ENCODE peak calls at places on chromosome 17, in eight cellular contexts. One of them, this sample, is unnamed. For H3K9me3 and H3K4me1, the result is how much of the 10 kb centered on the place peaks cover.

GRCh38 chr17:497587-498034 is 145.0 kb upstream of the RPH3AL start:
- DNase-seq in psoas muscle: no peak
- DNase-seq in aorta: peak
- DNase-seq in tibial nerve: no peak
- DNase-seq in Peyer's patch: no peak
- DNase-seq in GM12878: no peak
- DNase-seq in esophagus squamous epithelium: no peak
- DNase-seq in colonic mucosa: no peak
- DNase-seq in this sample: no peak

GRCh38 chr17:17919169-17920107 is 52.8 kb downstream of the TOM1L2 start:
- DNase-seq in tibial nerve: peak
- DNase-seq in esophagus squamous epithelium: no peak
- DNase-seq in psoas muscle: peak
- DNase-seq in GM12878: peak
- DNase-seq in Peyer's patch: peak
- DNase-seq in colonic mucosa: peak
- DNase-seq in aorta: peak
- DNase-seq in this sample: peak

GRCh38 chr17:17354560-17355357 is 51.6 kb downstream of the NT5M start:
- DNase-seq in psoas muscle: peak
- DNase-seq in tibial nerve: peak
- DNase-seq in Peyer's patch: peak
- DNase-seq in aorta: peak
- DNase-seq in esophagus squamous epithelium: no peak
- DNase-seq in GM12878: peak
- DNase-seq in colonic mucosa: peak
- DNase-seq in this sample: peak

GRCh38 chr17:61770752-61771533 is 92.4 kb downstream of the BRIP1 start:
- DNase-seq in Peyer's patch: no peak
- DNase-seq in aorta: no peak
- DNase-seq in tibial nerve: no peak
- DNase-seq in GM12878: no peak
- DNase-seq in esophagus squamous epithelium: no peak
- DNase-seq in colonic mucosa: no peak
- DNase-seq in psoas muscle: no peak
- DNase-seq in this sample: no peak

GRCh38 chr17:57174591-57174990 is 81.7 kb upstream of the MSI2 start:
- DNase-seq in GM12878: peak
- DNase-seq in psoas muscle: no peak
- DNase-seq in aorta: no peak
- DNase-seq in esophagus squamous epithelium: no peak
- DNase-seq in Peyer's patch: no peak
- DNase-seq in tibial nerve: no peak
- DNase-seq in colonic mucosa: no peak
- DNase-seq in this sample: no peak

GRCh38 chr17:64661981-64662773 is at the start of gene SMURF2:
- DNase-seq in GM12878: no peak
- DNase-seq in Peyer's patch: peak
- DNase-seq in tibial nerve: peak
- DNase-seq in colonic mucosa: peak
- DNase-seq in aorta: peak
- DNase-seq in esophagus squamous epithelium: peak
- DNase-seq in psoas muscle: peak
- DNase-seq in this sample: peak

GRCh38 chr17:77581480-77581879 is 377.0 kb upstream of the TNRC6C start:
- DNase-seq in aorta: peak
- DNase-seq in psoas muscle: no peak
- DNase-seq in esophagus squamous epithelium: no peak
- DNase-seq in Peyer's patch: no peak
- DNase-seq in GM12878: no peak
- DNase-seq in colonic mucosa: no peak
- DNase-seq in tibial nerve: no peak
- DNase-seq in this sample: no peak

GRCh38 chr17:30173649-30174048 is 57.0 kb downstream of the NSRP1 start:
- DNase-seq in Peyer's patch: no peak
- DNase-seq in esophagus squamous epithelium: no peak
- DNase-seq in psoas muscle: no peak
- DNase-seq in colonic mucosa: no peak
- DNase-seq in aorta: no peak
- DNase-seq in tibial nerve: no peak
- DNase-seq in GM12878: peak
- DNase-seq in this sample: no peak

GRCh38 chr17:81665205-81666091 is 957 bp downstream of the OXLD1 start:
- DNase-seq in GM12878: no peak
- DNase-seq in psoas muscle: no peak
- DNase-seq in tibial nerve: no peak
- DNase-seq in esophagus squamous epithelium: no peak
- DNase-seq in aorta: no peak
- DNase-seq in colonic mucosa: peak
- DNase-seq in Peyer's patch: peak
- DNase-seq in this sample: no peak

GRCh38 chr17:80279895-80280294 is 19.2 kb downstream of the RNF213 start:
- DNase-seq in Peyer's patch: no peak
- DNase-seq in GM12878: no peak
- DNase-seq in aorta: peak
- DNase-seq in psoas muscle: peak
- DNase-seq in colonic mucosa: peak
- DNase-seq in tibial nerve: no peak
- DNase-seq in esophagus squamous epithelium: no peak
- DNase-seq in this sample: no peak

GRCh38 chr17:30477758-30478115 is 529 bp downstream of the GOSR1 start:
- DNase-seq in esophagus squamous epithelium: no peak
- DNase-seq in Peyer's patch: no peak
- DNase-seq in GM12878: no peak
- DNase-seq in psoas muscle: no peak
- DNase-seq in tibial nerve: no peak
- DNase-seq in aorta: no peak
- DNase-seq in colonic mucosa: peak
- DNase-seq in this sample: peak

GRCh38 chr17:43844241-43844640 is 2.7 kb upstream of the CD300LG start:
- DNase-seq in colonic mucosa: no peak
- DNase-seq in psoas muscle: no peak
- DNase-seq in GM12878: no peak
- DNase-seq in esophagus squamous epithelium: no peak
- DNase-seq in tibial nerve: no peak
- DNase-seq in aorta: peak
- DNase-seq in Peyer's patch: no peak
- DNase-seq in this sample: no peak

GRCh38 chr17:18031955-18032354 is 7.0 kb downstream of the ATPAF2 start:
- DNase-seq in Peyer's patch: no peak
- DNase-seq in colonic mucosa: no peak
- DNase-seq in aorta: no peak
- DNase-seq in tibial nerve: no peak
- DNase-seq in psoas muscle: no peak
- DNase-seq in GM12878: no peak
- DNase-seq in esophagus squamous epithelium: no peak
- DNase-seq in this sample: no peak

GRCh38 chr17:74049167-74049797 is 154.2 kb upstream of the RPL38 start:
- DNase-seq in Peyer's patch: no peak
- DNase-seq in aorta: no peak
- DNase-seq in esophagus squamous epithelium: no peak
- DNase-seq in tibial nerve: no peak
- DNase-seq in psoas muscle: no peak
- DNase-seq in colonic mucosa: no peak
- DNase-seq in GM12878: no peak
- DNase-seq in this sample: no peak

GRCh38 chr17:1180958-1181768 is 1.4 kb upstream of the ABR start:
- DNase-seq in tibial nerve: no peak
- DNase-seq in colonic mucosa: no peak
- DNase-seq in esophagus squamous epithelium: no peak
- DNase-seq in psoas muscle: no peak
- DNase-seq in aorta: no peak
- DNase-seq in Peyer's patch: peak
- DNase-seq in GM12878: no peak
- DNase-seq in this sample: no peak

GRCh38 chr17:81911277-81911961 is at the start of gene PCYT2:
- DNase-seq in colonic mucosa: peak
- DNase-seq in psoas muscle: peak
- DNase-seq in GM12878: peak
- DNase-seq in tibial nerve: peak
- DNase-seq in aorta: peak
- DNase-seq in esophagus squamous epithelium: peak
- DNase-seq in Peyer's patch: peak
- DNase-seq in this sample: peak

GRCh38 chr17:35299108-35299507 is 56.2 kb downstream of the SLFN5 start:
- DNase-seq in tibial nerve: no peak
- DNase-seq in psoas muscle: no peak
- DNase-seq in Peyer's patch: no peak
- DNase-seq in esophagus squamous epithelium: no peak
- DNase-seq in colonic mucosa: no peak
- DNase-seq in aorta: no peak
- DNase-seq in GM12878: no peak
- DNase-seq in this sample: no peak

GRCh38 chr17:15335446-15335845 is 6.0 kb downstream of the TEKT3 start:
- DNase-seq in aorta: no peak
- DNase-seq in esophagus squamous epithelium: no peak
- DNase-seq in colonic mucosa: no peak
- DNase-seq in Peyer's patch: no peak
- DNase-seq in GM12878: no peak
- DNase-seq in tibial nerve: no peak
- DNase-seq in psoas muscle: no peak
- DNase-seq in this sample: no peak

GRCh38 chr17:15332338-15332737 is 9.1 kb downstream of the TEKT3 start:
- DNase-seq in Peyer's patch: no peak
- DNase-seq in tibial nerve: no peak
- DNase-seq in GM12878: no peak
- DNase-seq in aorta: no peak
- DNase-seq in colonic mucosa: no peak
- DNase-seq in esophagus squamous epithelium: no peak
- DNase-seq in psoas muscle: no peak
- DNase-seq in this sample: no peak

DNA sequence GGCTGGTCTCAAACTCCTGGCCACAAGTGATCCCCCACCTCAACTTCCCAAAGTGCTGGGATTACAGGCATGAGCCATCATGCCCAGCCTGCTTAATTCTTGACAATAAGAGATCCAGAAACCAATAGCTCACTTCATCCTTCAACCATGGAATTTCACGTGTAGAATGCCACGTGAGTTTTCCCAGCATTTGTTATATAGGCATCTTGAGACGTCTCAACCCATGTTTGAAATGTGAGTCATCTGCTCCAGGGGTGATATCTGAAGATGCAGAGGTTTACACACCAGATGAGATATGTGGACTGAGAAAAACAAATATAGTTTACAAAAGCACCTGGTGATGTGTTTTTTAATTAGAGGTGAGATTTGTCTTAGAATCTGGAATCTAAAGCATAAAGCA is 7.1 kb downstream of the TEKT3 start:
- DNase-seq in tibial nerve: no peak
- DNase-seq in aorta: no peak
- DNase-seq in colonic mucosa: no peak
- DNase-seq in psoas muscle: no peak
- DNase-seq in esophagus squamous epithelium: no peak
- DNase-seq in Peyer's patch: no peak
- DNase-seq in GM12878: no peak
- DNase-seq in this sample: no peak
- H3K9me3 ChIP-seq in tibial nerve: under half
- H3K9me3 ChIP-seq in aorta: under half
- H3K9me3 ChIP-seq in colonic mucosa: under half
- H3K9me3 ChIP-seq in psoas muscle: under half
- H3K9me3 ChIP-seq in esophagus squamous epithelium: under half
- H3K9me3 ChIP-seq in Peyer's patch: under half
- H3K9me3 ChIP-seq in GM12878: under half
- H3K9me3 ChIP-seq in this sample: under half

DNA sequence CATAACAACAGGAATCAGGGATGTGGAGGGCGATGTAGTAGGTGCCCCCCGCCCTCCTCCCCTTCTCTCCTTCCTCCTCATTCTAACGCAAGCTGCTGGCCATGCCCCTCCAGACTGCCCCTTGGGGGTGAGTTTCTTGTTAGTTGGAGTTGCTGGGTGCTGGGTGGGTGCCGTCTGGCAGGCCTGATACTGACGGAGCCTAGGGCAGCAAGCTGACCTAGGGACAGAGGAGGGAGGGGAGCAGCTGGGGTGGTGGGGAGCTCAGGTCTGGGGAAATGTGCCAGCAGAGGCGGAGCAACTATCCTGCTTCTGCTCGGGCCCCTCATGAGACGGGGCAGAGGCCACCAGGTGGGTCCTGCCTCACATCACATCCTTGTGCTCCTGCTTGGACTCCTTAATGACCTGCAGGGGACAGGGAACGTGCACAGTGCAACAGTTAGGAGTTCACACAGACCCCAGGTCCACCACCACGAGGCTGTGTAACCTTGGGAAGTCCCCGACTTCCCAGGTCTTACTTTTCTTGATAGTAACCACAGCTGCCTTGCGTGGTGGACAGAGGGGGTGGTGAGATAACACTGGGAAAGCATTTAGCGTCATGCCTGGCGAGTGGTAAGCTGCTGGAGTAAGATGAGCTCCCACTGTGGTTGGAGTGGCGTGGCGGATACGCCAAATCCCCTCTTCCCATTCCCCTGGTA is 7.9 kb upstream of the EFTUD2 start:
- DNase-seq in psoas muscle: no peak
- DNase-seq in aorta: peak
- DNase-seq in GM12878: no peak
- DNase-seq in tibial nerve: no peak
- DNase-seq in Peyer's patch: no peak
- DNase-seq in esophagus squamous epithelium: no peak
- DNase-seq in colonic mucosa: no peak
- DNase-seq in this sample: no peak
- H3K4me1 ChIP-seq in psoas muscle: under half
- H3K4me1 ChIP-seq in aorta: under half
- H3K4me1 ChIP-seq in GM12878: under half
- H3K4me1 ChIP-seq in tibial nerve: under half
- H3K4me1 ChIP-seq in Peyer's patch: under half
- H3K4me1 ChIP-seq in esophagus squamous epithelium: under half
- H3K4me1 ChIP-seq in colonic mucosa: under half
- H3K4me1 ChIP-seq in this sample: under half

GRCh38 chr17:26809033-26809432 is 484.9 kb upstream of the WSB1 start:
- DNase-seq in Peyer's patch: no peak
- DNase-seq in colonic mucosa: no peak
- DNase-seq in tibial nerve: no peak
- DNase-seq in esophagus squamous epithelium: no peak
- DNase-seq in GM12878: peak
- DNase-seq in aorta: no peak
- DNase-seq in psoas muscle: no peak
- DNase-seq in this sample: no peak

GRCh38 chr17:26807024-26807423 is 486.9 kb upstream of the WSB1 start:
- DNase-seq in tibial nerve: no peak
- DNase-seq in Peyer's patch: no peak
- DNase-seq in esophagus squamous epithelium: no peak
- DNase-seq in aorta: no peak
- DNase-seq in psoas muscle: no peak
- DNase-seq in colonic mucosa: no peak
- DNase-seq in GM12878: no peak
- DNase-seq in this sample: no peak
- H3K9me3 ChIP-seq in tibial nerve: half or more
- H3K9me3 ChIP-seq in Peyer's patch: under half
- H3K9me3 ChIP-seq in esophagus squamous epithelium: under half
- H3K9me3 ChIP-seq in aorta: under half
- H3K9me3 ChIP-seq in psoas muscle: half or more
- H3K9me3 ChIP-seq in colonic mucosa: under half
- H3K9me3 ChIP-seq in GM12878: under half
- H3K9me3 ChIP-seq in this sample: under half

DNA sequence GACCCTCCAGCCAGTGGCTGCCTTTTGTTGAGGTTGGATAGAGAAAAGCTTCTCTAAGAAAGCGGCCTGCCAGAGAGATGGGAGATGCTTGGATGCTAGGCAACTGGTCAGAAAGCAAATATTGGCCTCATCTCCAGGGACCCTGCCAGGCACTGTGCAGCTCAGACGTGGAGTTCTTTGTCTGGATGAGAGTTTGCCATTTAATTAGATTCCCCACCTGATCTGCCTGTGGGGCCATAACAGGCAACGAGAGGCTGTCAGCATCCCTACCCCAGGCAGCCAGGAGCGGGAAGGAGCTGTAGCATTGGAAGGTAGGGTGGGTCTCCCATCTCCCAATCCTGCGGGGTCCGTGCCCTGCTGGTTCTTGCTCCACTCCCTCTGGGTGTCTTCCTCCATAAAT is 52.7 kb downstream of the ASIC2 start:
- DNase-seq in tibial nerve: no peak
- DNase-seq in GM12878: no peak
- DNase-seq in psoas muscle: no peak
- DNase-seq in aorta: no peak
- DNase-seq in Peyer's patch: no peak
- DNase-seq in colonic mucosa: no peak
- DNase-seq in esophagus squamous epithelium: no peak
- DNase-seq in this sample: no peak
- H3K4me1 ChIP-seq in tibial nerve: under half
- H3K4me1 ChIP-seq in GM12878: under half
- H3K4me1 ChIP-seq in psoas muscle: under half
- H3K4me1 ChIP-seq in aorta: under half
- H3K4me1 ChIP-seq in Peyer's patch: under half
- H3K4me1 ChIP-seq in colonic mucosa: under half
- H3K4me1 ChIP-seq in esophagus squamous epithelium: under half
- H3K4me1 ChIP-seq in this sample: under half